ENCODE peak calls at places on chromosome 5, in four cellular contexts. Y is GM12878, M is HL-60, X is K562. V is an unnamed sample.

GRCh38 chr5:142821027-142821732 is 51.0 kb downstream of the ARHGAP26 start:
- DNase-seq in Y (no peak), M (no peak), X (no peak), V (no peak)

GRCh38 chr5:124436294-124436693 is 310.1 kb downstream of the ZNF608 start:
- DNase-seq in Y (no peak), M (no peak), X (no peak), V (no peak)

GRCh38 chr5:141488591-141489478 is at the start of gene PCDHGC5:
- DNase-seq in Y (no peak), M (no peak), X (no peak), V (no peak)

GRCh38 chr5:112983307-112983811 is 6.8 kb downstream of the DCP2 start:
- DNase-seq in Y (no peak), M (no peak), X (no peak), V (no peak)

GRCh38 chr5:113081881-113082546 is 105.4 kb downstream of the DCP2 start:
- DNase-seq in Y (no peak), M (no peak), X (no peak), V (no peak)

GRCh38 chr5:107519900-107520354 is 150.8 kb downstream of the EFNA5 start:
- DNase-seq in Y (peak), M (no peak), X (no peak), V (no peak)

GRCh38 chr5:96254980-96255681 is 177.9 kb downstream of the PCSK1 start:
- DNase-seq in Y (no peak), M (no peak), X (no peak), V (no peak)

GRCh38 chr5:65840071-65840470 is 86.3 kb upstream of the ERBIN start:
- DNase-seq in Y (no peak), M (no peak), X (no peak), V (no peak)

GRCh38 chr5:147439253-147439652 is 70.6 kb downstream of the DPYSL3 start:
- DNase-seq in Y (no peak), M (no peak), X (no peak), V (no peak)

GRCh38 chr5:172123269-172123692 is 64.7 kb downstream of the STK10 start:
- DNase-seq in Y (no peak), M (no peak), X (no peak), V (no peak)
- TF ChIP-seq SPI1 in Y (no peak), M (no peak), X (no peak), V (no peak)

GRCh38 chr5:172293054-172293744 is 9.6 kb upstream of the UBTD2 start:
- DNase-seq in Y (no peak), M (peak), X (peak), V (peak)
- TF ChIP-seq POLR2AphosphoS5 in Y (no peak), M (no peak), X (no peak), V (no peak)

DNA sequence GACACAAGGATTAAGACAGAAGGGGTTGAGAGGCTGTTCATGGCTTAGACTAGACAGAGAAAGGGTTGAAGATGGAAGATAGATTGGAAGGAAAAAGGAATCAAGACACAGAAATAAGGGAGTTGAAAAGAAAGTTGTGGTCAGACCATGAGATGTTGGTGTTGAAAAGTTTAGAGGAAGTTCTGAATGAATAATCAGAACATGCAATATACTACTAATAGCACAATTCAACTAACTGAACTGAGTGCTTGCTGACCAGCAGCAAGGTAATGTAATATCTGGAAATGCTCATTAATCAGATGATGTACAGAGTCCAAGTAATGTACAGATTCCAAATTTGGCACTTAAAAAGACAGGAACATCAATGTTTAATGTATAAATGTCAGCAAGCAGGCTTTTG is 10.6 kb upstream of the NNT start:
- DNase-seq in Y (no peak), M (no peak), X (no peak), V (no peak)
- TF ChIP-seq SPI1 in Y (no peak), M (no peak), X (no peak), V (no peak)

GRCh38 chr5:131384616-131385214 is 120.9 kb downstream of the CDC42SE2 start:
- DNase-seq in Y (no peak), M (no peak), X (no peak), V (no peak)
- TF ChIP-seq POLR2AphosphoS5 in Y (no peak), M (no peak), X (no peak), V (no peak)